ENCODE peak calls at places on chromosomes 5 and 9, in six cellular contexts. W is caudate nucleus; Z is T-helper 2 cell; D is stimulated activated CD4-positive, alpha-beta T cell treated with anti-CD3 and anti-CD28 coated beads, Interleukin-4, amount 100 ng/mL, for 48 hours; K is GM23338; P is left cardiac atrium. O is an unnamed sample.
A peak's percentile ranks its signal among the peaks of the same experiment; 100 is the strongest.

GRCh38 chr9:120902824-120903608 is 23.6 kb downstream of the TRAF1 start:
- DNase-seq in W (no peak), Z (no peak), D (no peak), K (no peak), P (no peak), O (no peak)

GRCh38 chr5:143934821-143935220 is 122.9 kb downstream of the HMHB1 start:
- DNase-seq in W (no peak), Z (no peak), D (no peak), K (no peak), P (no peak), O (no peak)

GRCh38 chr5:163565492-163565891 is 60.1 kb downstream of the MAT2B start:
- DNase-seq in W (no peak), Z (no peak), D (no peak), K (peak; percentile 64), P (no peak), O (no peak)

GRCh38 chr5:140821375-140822280 is at the start of gene PCDHA5:
- DNase-seq in W (no peak), Z (no peak), D (peak; percentile 42), K (peak; percentile 43), P (no peak), O (no peak)

GRCh38 chr9:121607434-121608248 is 43.8 kb upstream of the DAB2IP start:
- DNase-seq in W (peak; percentile 33), Z (no peak), D (no peak), K (no peak), P (peak; percentile 78), O (no peak)

GRCh38 chr9:3528466-3528865 is 2.7 kb upstream of the RFX3 start:
- DNase-seq in W (no peak), Z (peak; percentile 57), D (peak; percentile 27), K (no peak), P (no peak), O (peak; percentile 42)

GRCh38 chr9:133914483-133915342 is 77.4 kb downstream of the VAV2 start:
- DNase-seq in W (no peak), Z (no peak), D (no peak), K (peak; percentile 57), P (no peak), O (no peak)

GRCh38 chr9:91682806-91683205 is 259.2 kb upstream of the NFIL3 start:
- DNase-seq in W (no peak), Z (peak; percentile 9), D (no peak), K (no peak), P (no peak), O (no peak)

GRCh38 chr9:98635374-98635773 is 73.4 kb downstream of the GABBR2 start:
- DNase-seq in W (no peak), Z (no peak), D (no peak), K (no peak), P (no peak), O (no peak)

GRCh38 chr5:112036206-112036605 is 279.2 kb upstream of the NREP start:
- DNase-seq in W (no peak), Z (no peak), D (no peak), K (no peak), P (no peak), O (no peak)

GRCh38 chr5:1053391-1054017 is 44.9 kb downstream of the NKD2 start:
- DNase-seq in W (no peak), Z (no peak), D (no peak), K (peak; percentile 0), P (no peak), O (no peak)

GRCh38 chr5:69136296-69136695 is 30.7 kb upstream of the CCNB1 start:
- DNase-seq in W (no peak), Z (no peak), D (no peak), K (no peak), P (no peak), O (no peak)

GRCh38 chr5:150034677-150035076 is 34.1 kb downstream of the HMGXB3 start:
- DNase-seq in W (no peak), Z (no peak), D (no peak), K (no peak), P (no peak), O (no peak)

GRCh38 chr9:89872426-89872912 is 267.7 kb downstream of the GADD45G start:
- DNase-seq in W (no peak), Z (no peak), D (no peak), K (no peak), P (no peak), O (no peak)

GRCh38 chr9:93918071-93918470 is 37.1 kb downstream of the BARX1 start:
- DNase-seq in W (no peak), Z (no peak), D (no peak), K (no peak), P (no peak), O (no peak)

GRCh38 chr5:17679597-17680187 is 45.4 kb downstream of the TAF11L14 start:
- DNase-seq in W (no peak), Z (no peak), D (no peak), K (no peak), P (no peak), O (no peak)

GRCh38 chr5:113224605-113225065 is 210.2 kb downstream of the TSSK1B start:
- DNase-seq in W (no peak), Z (no peak), D (no peak), K (no peak), P (no peak), O (no peak)

GRCh38 chr9:14306672-14307646 is 7.0 kb downstream of the NFIB start:
- DNase-seq in W (no peak), Z (no peak), D (no peak), K (peak; percentile 22), P (no peak), O (no peak)

GRCh38 chr5:172921906-172922305 is 37.3 kb upstream of the RPL26L1 start:
- DNase-seq in W (no peak), Z (no peak), D (no peak), K (no peak), P (no peak), O (no peak)

GRCh38 chr9:86589273-86589672 is 235.1 kb upstream of the TUT7 start:
- DNase-seq in W (no peak), Z (no peak), D (no peak), K (peak; percentile 73), P (no peak), O (no peak)

GRCh38 chr5:180390441-180391190 is 37.5 kb upstream of the GFPT2 start:
- DNase-seq in W (no peak), Z (no peak), D (no peak), K (peak; percentile 28), P (no peak), O (no peak)

GRCh38 chr9:18325337-18326011 is 148.5 kb upstream of the ADAMTSL1 start:
- DNase-seq in W (no peak), Z (no peak), D (no peak), K (no peak), P (no peak), O (no peak)

GRCh38 chr9:92735907-92736600 is 28.6 kb downstream of the BICD2 start:
- DNase-seq in W (no peak), Z (no peak), D (no peak), K (no peak), P (no peak), O (no peak)

GRCh38 chr5:163915481-163915961 is 410.1 kb downstream of the MAT2B start:
- DNase-seq in W (no peak), Z (no peak), D (no peak), K (peak; percentile 49), P (no peak), O (no peak)

GRCh38 chr5:88389248-88390006 is 120.8 kb upstream of the TMEM161B start:
- DNase-seq in W (no peak), Z (no peak), D (no peak), K (no peak), P (no peak), O (no peak)

GRCh38 chr5:107516452-107517184 is 154.1 kb downstream of the EFNA5 start:
- DNase-seq in W (no peak), Z (no peak), D (no peak), K (no peak), P (no peak), O (no peak)

GRCh38 chr9:81685763-81686613 is 3.4 kb downstream of the TLE1 start:
- DNase-seq in W (no peak), Z (no peak), D (no peak), K (no peak), P (no peak), O (no peak)

GRCh38 chr9:33241298-33241697 is 1.3 kb downstream of the SPINK4 start:
- DNase-seq in W (no peak), Z (no peak), D (no peak), K (no peak), P (no peak), O (no peak)

GRCh38 chr5:105133087-105133486 is 1570.5 kb upstream of the NUDT12 start:
- DNase-seq in W (no peak), Z (no peak), D (no peak), K (no peak), P (no peak), O (no peak)

GRCh38 chr5:158967566-158967965 is 132.2 kb downstream of the EBF1 start:
- DNase-seq in W (no peak), Z (no peak), D (no peak), K (no peak), P (no peak), O (no peak)

GRCh38 chr9:4143951-4144717 is 155.7 kb downstream of the GLIS3 start:
- DNase-seq in W (no peak), Z (no peak), D (no peak), K (peak; percentile 44), P (no peak), O (no peak)

GRCh38 chr9:131728961-131729360 is 10.9 kb downstream of the RAPGEF1 start:
- DNase-seq in W (no peak), Z (peak; percentile 70), D (no peak), K (no peak), P (no peak), O (peak; percentile 61)

GRCh38 chr5:74647096-74647495 is 6.6 kb upstream of the ENC1 start:
- DNase-seq in W (no peak), Z (no peak), D (no peak), K (no peak), P (no peak), O (no peak)

GRCh38 chr5:153168226-153168625 is 322.2 kb upstream of the GRIA1 start:
- DNase-seq in W (no peak), Z (no peak), D (no peak), K (no peak), P (no peak), O (no peak)

GRCh38 chr5:33409435-33410146 is 31.2 kb upstream of the TARS1 start:
- DNase-seq in W (no peak), Z (no peak), D (no peak), K (no peak), P (no peak), O (no peak)

GRCh38 chr9:13629067-13629466 is 349.6 kb upstream of the MPDZ start:
- DNase-seq in W (no peak), Z (no peak), D (no peak), K (no peak), P (no peak), O (no peak)

GRCh38 chr9:137029058-137029922 is 1.3 kb upstream of the ABCA2 start:
- DNase-seq in W (peak; percentile 70), Z (peak; percentile 54), D (peak; percentile 77), K (peak; percentile 82), P (peak; percentile 86), O (peak; percentile 68)

GRCh38 chr9:128372784-128373183 is 1.6 kb downstream of the URM1 start:
- DNase-seq in W (no peak), Z (no peak), D (no peak), K (no peak), P (no peak), O (no peak)

GRCh38 chr5:170120576-170120975 is 14.9 kb downstream of the FOXI1 start:
- DNase-seq in W (no peak), Z (no peak), D (no peak), K (no peak), P (no peak), O (no peak)

O was measured in effector memory CD8-positive, alpha-beta T cell.